ENCODE peak calls at places on chromosomes 16 and 17, in six cellular contexts. B is left ventricle myocardium inferior; A is uterus; G is neural progenitor cell; S is CD8-positive, alpha-beta memory T cell; O is Caco-2. K is an unnamed sample.

GRCh38 chr17:77455111-77455877 is 314.5 kb downstream of the SEC14L1 start:
- DNase-seq in B (no peak), A (no peak), G (no peak), S (no peak), O (no peak), K (no peak)

GRCh38 chr17:31401456-31402254 is 10.2 kb downstream of the RAB11FIP4 start:
- DNase-seq in B (no peak), A (no peak), G (no peak), S (no peak), O (no peak), K (no peak)

GRCh38 chr17:73706858-73707257 is 62.6 kb upstream of the SDK2 start:
- DNase-seq in B (no peak), A (no peak), G (no peak), S (no peak), O (no peak), K (no peak)

GRCh38 chr16:14024300-14024699 is 46.8 kb upstream of the MRTFB start:
- DNase-seq in B (no peak), A (no peak), G (no peak), S (no peak), O (no peak), K (no peak)

GRCh38 chr17:56665864-56666263 is 72.4 kb downstream of the NOG start:
- DNase-seq in B (no peak), A (no peak), G (peak; percentile 8), S (no peak), O (no peak), K (no peak)

GRCh38 chr16:10387378-10387681 is 1.5 kb downstream of the ATF7IP2 start:
- DNase-seq in B (no peak), A (no peak), G (no peak), S (no peak), O (no peak), K (no peak)

GRCh38 chr17:8366231-8366630 is 10.3 kb downstream of the KRABD2 start:
- DNase-seq in B (no peak), A (peak; percentile 44), G (no peak), S (no peak), O (no peak), K (no peak)

GRCh38 chr17:13600475-13601316 is 1.0 kb downstream of the HS3ST3A1 start:
- DNase-seq in B (no peak), A (no peak), G (peak; percentile 73), S (no peak), O (no peak), K (peak; percentile 42)

GRCh38 chr17:37438141-37438540 is 31.5 kb downstream of the TADA2A start:
- DNase-seq in B (no peak), A (no peak), G (no peak), S (no peak), O (no peak), K (no peak)

GRCh38 chr17:50318551-50319310 is 27.2 kb upstream of the XYLT2 start:
- DNase-seq in B (no peak), A (no peak), G (no peak), S (no peak), O (peak; percentile 71), K (no peak)

GRCh38 chr16:26204138-26204537 is 512.4 kb downstream of the HS3ST4 start:
- DNase-seq in B (no peak), A (no peak), G (no peak), S (no peak), O (no peak), K (no peak)

GRCh38 chr17:7767425-7768021 is 50.0 kb downstream of the DNAH2 start:
- DNase-seq in B (no peak), A (no peak), G (no peak), S (no peak), O (no peak), K (no peak)

GRCh38 chr17:63961355-63962207 is 11.1 kb downstream of the SCN4A start:
- DNase-seq in B (peak; percentile 56), A (peak; percentile 44), G (peak; percentile 98), S (no peak), O (peak; percentile 64), K (peak; percentile 90)

GRCh38 chr16:27460663-27461482 is 58.9 kb downstream of the IL21R start:
- DNase-seq in B (no peak), A (no peak), G (no peak), S (no peak), O (no peak), K (peak; percentile 79)

GRCh38 chr17:72004011-72004427 is 116.8 kb upstream of the SOX9 start:
- DNase-seq in B (no peak), A (no peak), G (no peak), S (no peak), O (no peak), K (no peak)

GRCh38 chr17:14318906-14319205 is 18.0 kb downstream of the HS3ST3B1 start:
- DNase-seq in B (no peak), A (no peak), G (no peak), S (no peak), O (no peak), K (no peak)

GRCh38 chr16:2196162-2196980 is at the start of gene CASKIN1:
- DNase-seq in B (no peak), A (no peak), G (peak; percentile 81), S (no peak), O (peak; percentile 53), K (no peak)

GRCh38 chr16:67652578-67653130 is 7.4 kb downstream of the ACD start:
- DNase-seq in B (no peak), A (no peak), G (peak; percentile 88), S (no peak), O (peak; percentile 80), K (peak; percentile 72)

GRCh38 chr17:66677201-66677981 is 157.5 kb upstream of the CACNG5 start:
- DNase-seq in B (no peak), A (no peak), G (no peak), S (no peak), O (no peak), K (no peak)

GRCh38 chr16:11306997-11307638 is 26.0 kb upstream of the PRM1 start:
- DNase-seq in B (no peak), A (no peak), G (no peak), S (no peak), O (no peak), K (no peak)

GRCh38 chr17:40317345-40317873 is 8.4 kb downstream of the RARA start:
- DNase-seq in B (peak; percentile 57), A (peak; percentile 72), G (peak; percentile 85), S (peak; percentile 65), O (peak; percentile 80), K (peak; percentile 72)

GRCh38 chr17:82917656-82918345 is 78.0 kb upstream of the ZNF750 start:
- DNase-seq in B (no peak), A (no peak), G (peak; percentile 30), S (peak; percentile 63), O (peak; percentile 55), K (no peak)
- H3K4me1 ChIP-seq in B (peaks cover 19% of the 10 kb centered on the region), A (no peaks in the 10 kb centered on the region), G (no peaks in the 10 kb centered on the region), S (peaks cover 3% of the 10 kb centered on the region), O (peaks cover 6% of the 10 kb centered on the region), K (no peaks in the 10 kb centered on the region)

GRCh38 chr16:88759245-88759975 is 25.6 kb downstream of the PIEZO1 start:
- DNase-seq in B (no peak), A (peak; percentile 84), G (peak; percentile 79), S (peak; percentile 73), O (no peak), K (no peak)

GRCh38 chr16:88759976-88760350 is 25.1 kb downstream of the PIEZO1 start:
- DNase-seq in B (no peak), A (no peak), G (no peak), S (no peak), O (no peak), K (no peak)

GRCh38 chr16:88758944-88759244 is 26.1 kb downstream of the PIEZO1 start:
- DNase-seq in B (no peak), A (no peak), G (no peak), S (no peak), O (no peak), K (no peak)

GRCh38 chr16:88760424-88761142 is 24.4 kb downstream of the PIEZO1 start:
- DNase-seq in B (no peak), A (no peak), G (no peak), S (no peak), O (no peak), K (no peak)

GRCh38 chr16:88758227-88758943 is 26.6 kb downstream of the PIEZO1 start:
- DNase-seq in B (no peak), A (no peak), G (no peak), S (no peak), O (no peak), K (no peak)
- H3K4me1 ChIP-seq in B (peaks cover 31% of the 10 kb centered on the region), A (no peaks in the 10 kb centered on the region), G (peaks cover 12% of the 10 kb centered on the region), S (peaks cover 21% of the 10 kb centered on the region), O (peaks cover 16% of the 10 kb centered on the region), K (no peaks in the 10 kb centered on the region)

DNA sequence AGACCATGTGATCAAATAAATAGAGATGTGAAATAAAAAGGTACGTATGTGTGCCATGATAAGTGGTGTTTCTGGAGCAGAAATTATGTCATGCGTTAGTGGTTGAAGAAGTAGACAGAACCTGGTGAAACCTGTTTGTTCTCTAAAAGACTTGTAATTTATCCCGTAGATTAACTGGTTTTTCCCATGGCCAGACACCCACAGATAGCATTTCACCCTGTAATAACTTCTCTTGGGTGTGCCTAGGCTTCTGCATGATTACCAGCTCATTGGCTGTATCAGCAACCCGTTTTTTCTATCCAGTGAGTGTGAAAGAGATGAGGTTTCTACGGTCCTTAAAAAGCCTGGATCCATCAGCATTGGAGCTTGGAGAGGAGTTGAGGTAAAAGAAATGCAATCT is 471.3 kb downstream of the NPIPA7 start:
- DNase-seq in B (no peak), A (no peak), G (no peak), S (no peak), O (no peak), K (no peak)
- H3K4me1 ChIP-seq in B (no peaks in the 10 kb centered on the region), A (no peaks in the 10 kb centered on the region), G (no peaks in the 10 kb centered on the region), S (no peaks in the 10 kb centered on the region), O (no peaks in the 10 kb centered on the region), K (no peaks in the 10 kb centered on the region)

GRCh38 chr16:70701998-70702397 is 16.1 kb upstream of the MTSS2 start:
- DNase-seq in B (no peak), A (no peak), G (no peak), S (no peak), O (no peak), K (no peak)

GRCh38 chr16:70703835-70704381 is 18.1 kb upstream of the MTSS2 start:
- DNase-seq in B (no peak), A (no peak), G (no peak), S (no peak), O (no peak), K (no peak)

GRCh38 chr16:70704586-70704985 is 18.7 kb upstream of the MTSS2 start:
- DNase-seq in B (no peak), A (no peak), G (no peak), S (no peak), O (no peak), K (no peak)

GRCh38 chr16:70702624-70703023 is 16.8 kb upstream of the MTSS2 start:
- DNase-seq in B (no peak), A (no peak), G (no peak), S (no peak), O (no peak), K (no peak)

GRCh38 chr16:70703041-70703834 is 17.4 kb upstream of the MTSS2 start:
- DNase-seq in B (peak; percentile 52), A (peak; percentile 78), G (peak; percentile 55), S (no peak), O (no peak), K (peak; percentile 92)
- H3K4me1 ChIP-seq in B (peaks cover 83% of the 10 kb centered on the region), A (peaks cover 21% of the 10 kb centered on the region), G (peaks cover 3% of the 10 kb centered on the region), S (no peaks in the 10 kb centered on the region), O (no peaks in the 10 kb centered on the region), K (no peaks in the 10 kb centered on the region)

GRCh38 chr17:45147581-45148182 is 593 bp upstream of the HEXIM1 start:
- DNase-seq in B (peak; percentile 80), A (peak; percentile 89), G (peak; percentile 93), S (peak; percentile 84), O (peak; percentile 89), K (peak; percentile 89)
- H3K4me1 ChIP-seq in B (peaks cover 87% of the 10 kb centered on the region), A (peaks cover 7% of the 10 kb centered on the region), G (peaks cover 41% of the 10 kb centered on the region), S (peaks cover 43% of the 10 kb centered on the region), O (peaks cover 17% of the 10 kb centered on the region), K (no peaks in the 10 kb centered on the region)